ENCODE peak calls at places on chromosomes 4 and X, in seven cellular contexts. S is breast epithelium, Z is neural progenitor cell, P is fibroblast of the aortic adventitia, D is mesothelial cell of epicardium, W is lower leg skin, B is tibial nerve. A is an unnamed sample.

GRCh38 chrX:153723351-153724251 is 586 bp downstream of the BCAP31 start:
- DNase-seq in S (no peak), B (no peak), P (peak; percentile 32), D (no peak), W (no peak), Z (peak; percentile 70), A (peak; percentile 54)

GRCh38 chr4:152709675-152710438 is 30.1 kb upstream of the TMEM154 start:
- DNase-seq in P (peak; percentile 29), Z (no peak), W (no peak), B (no peak), S (no peak), D (no peak), A (no peak)

GRCh38 chr4:11720292-11720691 is 291.6 kb upstream of the HS3ST1 start:
- DNase-seq in D (no peak), Z (peak; percentile 53), S (no peak), W (no peak), P (peak; percentile 81), B (no peak), A (no peak)

GRCh38 chrX:23844502-23845138 is 61.6 kb downstream of the SAT1 start:
- DNase-seq in D (no peak), B (no peak), Z (no peak), W (peak; percentile 16), P (peak; percentile 38), S (no peak), A (no peak)

GRCh38 chr4:101328063-101328602 is 19.2 kb downstream of the PPP3CA start:
- DNase-seq in Z (no peak), S (no peak), B (no peak), P (no peak), W (no peak), D (no peak), A (no peak)

GRCh38 chr4:161404346-161405110 is 759.3 kb downstream of the FSTL5 start:
- DNase-seq in P (no peak), B (no peak), D (no peak), W (no peak), S (no peak), Z (no peak), A (no peak)

GRCh38 chr4:113483131-113483530 is 278.4 kb downstream of the CAMK2D start:
- DNase-seq in B (no peak), W (no peak), Z (no peak), D (no peak), P (no peak), S (no peak), A (no peak)

GRCh38 chr4:99968330-99968729 is 18.3 kb upstream of the H2AZ1 start:
- DNase-seq in Z (no peak), S (no peak), D (no peak), W (no peak), P (peak; percentile 52), B (no peak), A (no peak)

GRCh38 chr4:171875291-171875690 is 62.1 kb downstream of the GALNTL6 start:
- DNase-seq in D (no peak), W (no peak), B (no peak), Z (peak; percentile 2), S (no peak), P (no peak), A (no peak)

GRCh38 chrX:48761674-48762471 is at the start of gene GLOD5:
- DNase-seq in D (no peak), S (peak; percentile 67), B (no peak), P (no peak), Z (peak; percentile 54), W (peak; percentile 32), A (no peak)
- TF ChIP-seq CTCF in D (no peak), S (peak; percentile 33), B (no peak), P (peak; percentile 13), Z (peak; percentile 46), W (no peak), A (no peak)

DNA sequence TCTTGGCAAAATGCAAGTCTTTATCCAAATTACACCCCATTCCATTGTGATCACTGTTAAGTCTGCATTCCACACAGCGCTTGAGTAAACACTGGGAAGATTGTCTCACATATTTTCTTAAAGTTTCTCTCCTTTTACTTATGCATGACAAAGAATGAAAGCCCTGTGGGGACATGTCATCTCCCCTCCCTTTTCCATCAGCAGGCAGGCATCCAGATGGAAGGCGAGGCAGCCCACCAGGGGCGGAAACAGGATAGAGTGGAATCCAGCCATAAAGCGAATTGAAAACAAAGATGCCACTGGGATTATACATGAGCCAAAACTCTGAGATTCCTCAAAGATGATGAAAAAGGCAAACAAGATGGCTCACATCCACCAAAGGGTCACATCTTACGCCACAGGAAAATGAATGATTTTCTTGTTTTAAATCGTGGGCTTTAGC is 78.2 kb downstream of the AFAP1 start:
- DNase-seq in W (no peak), B (no peak), D (no peak), P (peak; percentile 99), Z (peak; percentile 49), S (no peak), A (no peak)
- TF ChIP-seq CTCF in W (no peak), B (no peak), D (no peak), P (peak; percentile 33), Z (no peak), S (no peak), A (no peak)

GRCh38 chr4:1790005-1790404 is 3.1 kb upstream of the FGFR3 start:
- DNase-seq in Z (no peak), P (no peak), S (no peak), B (no peak), D (no peak), W (no peak), A (no peak)

GRCh38 chr4:1787411-1788077 is 5.5 kb upstream of the FGFR3 start:
- DNase-seq in P (no peak), W (no peak), D (no peak), Z (no peak), B (no peak), S (no peak), A (no peak)

GRCh38 chr4:1788254-1788973 is 4.7 kb upstream of the FGFR3 start:
- DNase-seq in B (no peak), W (no peak), Z (no peak), S (no peak), P (no peak), D (no peak), A (no peak)

GRCh38 chr4:1792158-1792831 is 798 bp upstream of the FGFR3 start:
- DNase-seq in B (no peak), S (no peak), D (no peak), P (no peak), W (no peak), Z (no peak), A (no peak)

GRCh38 chr4:1789552-1789951 is 3.5 kb upstream of the FGFR3 start:
- DNase-seq in S (no peak), P (no peak), D (no peak), B (no peak), W (no peak), Z (no peak), A (no peak)
- TF ChIP-seq CTCF in S (no peak), P (no peak), D (no peak), B (no peak), W (no peak), Z (no peak), A (no peak)

GRCh38 chrX:51862920-51863319 is 30.5 kb upstream of the MAGED1 start:
- DNase-seq in D (no peak), W (no peak), Z (no peak), B (no peak), P (no peak), S (no peak), A (no peak)
- TF ChIP-seq CTCF in D (no peak), W (no peak), Z (no peak), B (no peak), P (no peak), S (no peak), A (no peak)

GRCh38 chr4:107183155-107183774 is 147.2 kb upstream of the DKK2 start:
- DNase-seq in D (no peak), P (peak; percentile 78), W (no peak), B (no peak), S (peak; percentile 19), Z (peak; percentile 72), A (no peak)
- TF ChIP-seq CTCF in D (peak; percentile 62), P (peak; percentile 83), W (no peak), B (peak; percentile 68), S (peak; percentile 66), Z (peak; percentile 85), A (no peak)

DNA sequence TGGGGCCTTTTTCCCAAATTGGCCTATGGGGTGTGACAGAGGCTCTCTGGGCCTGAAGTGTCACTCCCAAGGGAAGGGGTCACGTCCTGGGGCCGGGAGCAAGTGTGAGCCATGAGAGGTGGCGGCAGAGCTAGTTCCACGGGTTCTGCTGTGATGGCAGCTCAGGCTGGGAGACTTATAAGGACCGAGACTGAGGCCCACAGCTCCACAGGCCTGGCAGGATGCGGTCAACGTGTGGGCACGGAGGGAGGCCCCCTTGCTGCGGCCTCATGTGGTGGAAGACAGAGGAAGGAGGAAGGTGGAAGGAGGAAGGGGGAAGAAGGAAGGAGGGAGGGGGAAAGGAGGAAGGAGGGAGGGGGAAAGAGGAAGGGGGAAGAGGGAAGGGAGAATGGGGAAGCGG is 7.2 kb upstream of the CPLX1 start:
- DNase-seq in D (no peak), Z (no peak), S (no peak), P (no peak), W (no peak), B (no peak), A (no peak)
- TF ChIP-seq CTCF in D (no peak), Z (no peak), S (no peak), P (no peak), W (no peak), B (no peak), A (no peak)

A was measured in activated B cell treated with CpG ODN at 0.5 μM for 24 hours.